ENCODE peak calls at places on chromosome 21, in five cellular contexts. O is putamen; F is HFFc6; K is HT1080; W is CD4-positive, alpha-beta memory T cell. U is an unnamed sample.

GRCh38 chr21:39641827-39642450 is 29.2 kb downstream of the B3GALT5 start:
- DNase-seq in F (no peak), W (no peak), O (no peak), K (no peak), U (no peak)

GRCh38 chr21:17343055-17343454 is 169.8 kb upstream of the CXADR start:
- DNase-seq in K (peak), W (no peak), F (no peak), O (no peak), U (no peak)

GRCh38 chr21:39648879-39649278 is 36.1 kb downstream of the B3GALT5 start:
- DNase-seq in O (no peak), W (no peak), K (no peak), F (no peak), U (no peak)

GRCh38 chr21:38850277-38850951 is 44.7 kb downstream of the ETS2 start:
- DNase-seq in O (no peak), W (no peak), F (no peak), K (no peak), U (no peak)

GRCh38 chr21:45432575-45433255 is 27.8 kb downstream of the COL18A1 start:
- DNase-seq in F (peak), K (no peak), O (no peak), W (no peak), U (peak)

GRCh38 chr21:36815284-36815683 is 116.4 kb downstream of the SIM2 start:
- DNase-seq in K (no peak), F (no peak), O (no peak), W (no peak), U (no peak)

GRCh38 chr21:32956257-32956656 is 69.5 kb upstream of the OLIG2 start:
- DNase-seq in W (no peak), F (no peak), O (no peak), K (no peak), U (no peak)

GRCh38 chr21:37358392-37358791 is 8.2 kb upstream of the DYRK1A start:
- DNase-seq in W (no peak), F (no peak), O (no peak), K (peak), U (no peak)

GRCh38 chr21:31665397-31665796 is 5.9 kb downstream of the SOD1 start:
- DNase-seq in W (peak), K (peak), F (no peak), O (peak), U (no peak)

GRCh38 chr21:43736224-43736883 is 17.4 kb downstream of the PDXK start:
- DNase-seq in O (no peak), F (no peak), K (peak), W (no peak), U (no peak)

GRCh38 chr21:44820851-44821250 is 3.0 kb upstream of the SUMO3 start:
- DNase-seq in K (no peak), W (no peak), F (peak), O (no peak), U (peak)

GRCh38 chr21:39088831-39089380 is 94.3 kb downstream of the PSMG1 start:
- DNase-seq in W (no peak), O (no peak), K (peak), F (peak), U (peak)

GRCh38 chr21:34536820-34537219 is 24.8 kb upstream of the KCNE1 start:
- DNase-seq in O (no peak), W (no peak), K (no peak), F (peak), U (no peak)

GRCh38 chr21:29295066-29295650 is 3.6 kb upstream of the BACH1 start:
- DNase-seq in F (no peak), K (no peak), W (peak), O (no peak), U (no peak)

GRCh38 chr21:38475519-38475918 is 22.8 kb downstream of the ERG start:
- DNase-seq in O (no peak), K (no peak), W (no peak), F (no peak), U (no peak)

GRCh38 chr21:38766987-38767722 is 38.6 kb upstream of the ETS2 start:
- DNase-seq in K (no peak), O (no peak), F (no peak), W (peak), U (no peak)

GRCh38 chr21:16193758-16194606 is 464.2 kb downstream of the USP25 start:
- DNase-seq in F (peak), W (no peak), O (peak), K (no peak), U (peak)

GRCh38 chr21:14545906-14546480 is at the start of gene SAMSN1:
- DNase-seq in O (no peak), W (peak), F (no peak), K (no peak), U (no peak)

GRCh38 chr21:27526451-27526850 is 559.6 kb upstream of the ADAMTS5 start:
- DNase-seq in O (no peak), F (no peak), W (no peak), K (peak), U (no peak)

GRCh38 chr21:46208761-46209721 is 19.5 kb downstream of the LSS start:
- DNase-seq in O (no peak), W (no peak), F (no peak), K (no peak), U (no peak)

GRCh38 chr21:14677639-14678179 is 131.6 kb upstream of the SAMSN1 start:
- DNase-seq in O (no peak), W (no peak), K (no peak), F (no peak), U (no peak)

GRCh38 chr21:45202889-45203288 is 84.8 kb downstream of the POFUT2 start:
- DNase-seq in F (no peak), W (no peak), K (no peak), O (no peak), U (no peak)

GRCh38 chr21:46163375-46163774 is 8.0 kb upstream of the FTCD start:
- DNase-seq in W (no peak), F (no peak), O (no peak), K (no peak), U (no peak)

GRCh38 chr21:37575536-37576083 is 209.0 kb downstream of the DYRK1A start:
- DNase-seq in W (no peak), F (no peak), K (no peak), O (no peak), U (no peak)

GRCh38 chr21:31992391-31992790 is 119.6 kb downstream of the HUNK start:
- DNase-seq in W (no peak), F (no peak), K (no peak), O (peak), U (no peak)

GRCh38 chr21:42366292-42367010 is at the start of gene TFF1:
- DNase-seq in K (peak), F (no peak), O (no peak), W (no peak), U (no peak)

GRCh38 chr21:35102488-35103407 is 53.6 kb upstream of the RUNX1 start:
- DNase-seq in O (peak), K (no peak), W (peak), F (no peak), U (no peak)

GRCh38 chr21:44933199-44933937 is 6.5 kb upstream of the SLX9 start:
- DNase-seq in F (no peak), K (no peak), O (no peak), W (no peak), U (no peak)

GRCh38 chr21:29499229-29499628 is 200.5 kb downstream of the BACH1 start:
- DNase-seq in F (no peak), K (no peak), W (no peak), O (no peak), U (no peak)

GRCh38 chr21:45809421-45809820 is 165.9 kb downstream of the PCBP3 start:
- DNase-seq in K (no peak), F (no peak), O (no peak), W (no peak), U (no peak)

GRCh38 chr21:34690041-34690792 is 21.4 kb downstream of the CLIC6 start:
- DNase-seq in W (no peak), K (no peak), F (no peak), O (no peak), U (no peak)

GRCh38 chr21:41029573-41029972 is 138.4 kb upstream of the BACE2 start:
- DNase-seq in F (no peak), K (no peak), W (no peak), O (no peak), U (no peak)